ENCODE peak calls at places on chromosome 19, in eight cellular contexts. F, J, Z, Y, V, Q, E and U are unnamed samples.

GRCh38 chr19:2952953-2953481 is 8.2 kb upstream of the ZNF77 start:
- DNase-seq in F (peak; percentile 92), J (no peak), Z (no peak), Y (no peak), V (no peak), Q (no peak), E (no peak), U (peak; percentile 49)

GRCh38 chr19:40420766-40421467 is 4.9 kb downstream of the SERTAD1 start:
- DNase-seq in F (peak; percentile 93), J (peak; percentile 61), Z (peak; percentile 97), Y (peak; percentile 96), V (peak; percentile 83), Q (peak; percentile 88), E (peak; percentile 92), U (peak; percentile 84)

GRCh38 chr19:19661675-19662251 is 1.7 kb downstream of the ATP13A1 start:
- DNase-seq in F (no peak), J (no peak), Z (no peak), Y (no peak), V (no peak), Q (peak; percentile 56), E (no peak), U (peak; percentile 78)

GRCh38 chr19:41936416-41936850 is 8.2 kb upstream of the ERFL start:
- DNase-seq in F (no peak), J (peak; percentile 56), Z (no peak), Y (no peak), V (no peak), Q (peak; percentile 55), E (peak; percentile 42), U (no peak)

GRCh38 chr19:16025108-16026101 is 50.9 kb upstream of the TPM4 start:
- DNase-seq in F (no peak), J (no peak), Z (peak; percentile 30), Y (no peak), V (no peak), Q (no peak), E (peak; percentile 85), U (no peak)

GRCh38 chr19:13031917-13032623 is 36.8 kb downstream of the NFIX start:
- DNase-seq in F (no peak), J (no peak), Z (no peak), Y (no peak), V (peak; percentile 5), Q (no peak), E (peak; percentile 41), U (no peak)

GRCh38 chr19:45477216-45477615 is 9.4 kb downstream of the FOSB start:
- DNase-seq in F (no peak), J (no peak), Z (no peak), Y (no peak), V (no peak), Q (no peak), E (no peak), U (no peak)

GRCh38 chr19:15108145-15108844 is 1.1 kb downstream of the SYDE1 start:
- DNase-seq in F (no peak), J (no peak), Z (no peak), Y (no peak), V (no peak), Q (no peak), E (no peak), U (no peak)

GRCh38 chr19:3710265-3710812 is 2.2 kb downstream of the TJP3 start:
- DNase-seq in F (peak; percentile 88), J (no peak), Z (no peak), Y (no peak), V (peak; percentile 35), Q (no peak), E (peak; percentile 35), U (no peak)

GRCh38 chr19:41551711-41552110 is 24.3 kb upstream of the CEACAM21 start:
- DNase-seq in F (no peak), J (no peak), Z (no peak), Y (no peak), V (no peak), Q (no peak), E (no peak), U (peak; percentile 66)

GRCh38 chr19:3505598-3506383 is at the start of gene FZR1:
- DNase-seq in F (peak; percentile 98), J (peak; percentile 99), Z (peak; percentile 90), Y (peak; percentile 99), V (peak; percentile 99), Q (peak; percentile 100), E (peak; percentile 99), U (peak; percentile 99)

GRCh38 chr19:19405919-19406877 is 723 bp downstream of the GATAD2A start:
- DNase-seq in F (peak; percentile 16), J (peak; percentile 33), Z (no peak), Y (peak; percentile 56), V (peak; percentile 38), Q (peak; percentile 77), E (peak; percentile 64), U (peak; percentile 47)

GRCh38 chr19:56642711-56643459 is at the start of gene SMIM17:
- DNase-seq in F (no peak), J (no peak), Z (no peak), Y (no peak), V (no peak), Q (no peak), E (no peak), U (no peak)

GRCh38 chr19:294341-294818 is 3.2 kb upstream of the PLPP2 start:
- DNase-seq in F (no peak), J (no peak), Z (no peak), Y (no peak), V (no peak), Q (no peak), E (peak; percentile 16), U (no peak)

GRCh38 chr19:49387936-49388372 is at the start of gene KASH5:
- DNase-seq in F (peak; percentile 44), J (peak; percentile 58), Z (no peak), Y (peak; percentile 48), V (peak; percentile 62), Q (peak; percentile 85), E (peak; percentile 63), U (no peak)

GRCh38 chr19:28847468-28847867 is 365.5 kb downstream of the UQCRFS1 start:
- DNase-seq in F (no peak), J (no peak), Z (no peak), Y (no peak), V (no peak), Q (no peak), E (peak; percentile 57), U (no peak)

GRCh38 chr19:4295972-4296771 is 6.0 kb downstream of the TMIGD2 start:
- DNase-seq in F (no peak), J (no peak), Z (no peak), Y (no peak), V (peak; percentile 92), Q (no peak), E (no peak), U (peak; percentile 89)

GRCh38 chr19:8575467-8575997 is 1.7 kb downstream of the MYO1F start:
- DNase-seq in F (no peak), J (peak; percentile 42), Z (no peak), Y (no peak), V (no peak), Q (peak; percentile 51), E (peak; percentile 59), U (no peak)

GRCh38 chr19:41409288-41409687 is 11.7 kb downstream of the BCKDHA start:
- DNase-seq in F (peak; percentile 76), J (no peak), Z (no peak), Y (no peak), V (no peak), Q (no peak), E (peak; percentile 56), U (no peak)